ENCODE peak calls at places on chromosomes 6 and 20, in eight cellular contexts. One of them, this sample, is unnamed.

GRCh38 chr6:89281779-89282246 is 33.3 kb downstream of the GABRR2 start:
- DNase-seq in ovary: no peak
- DNase-seq in foreskin fibroblast: peak
- DNase-seq in Daoy: peak
- DNase-seq in stimulated activated CD4-positive, alpha-beta T cell treated with anti-CD3 and anti-CD28 coated beads, Interleukin-15, amount 100 ng/mL, for 1 hour: no peak
- DNase-seq in SJSA1: no peak
- DNase-seq in left ventricle myocardium inferior: no peak
- DNase-seq in pancreas: no peak
- DNase-seq in this sample: peak

GRCh38 chr6:22129751-22130150 is 167.1 kb downstream of the PRL start:
- DNase-seq in ovary: no peak
- DNase-seq in foreskin fibroblast: no peak
- DNase-seq in Daoy: no peak
- DNase-seq in stimulated activated CD4-positive, alpha-beta T cell treated with anti-CD3 and anti-CD28 coated beads, Interleukin-15, amount 100 ng/mL, for 1 hour: no peak
- DNase-seq in SJSA1: no peak
- DNase-seq in left ventricle myocardium inferior: no peak
- DNase-seq in pancreas: no peak
- DNase-seq in this sample: no peak

GRCh38 chr6:36973647-36974046 is 12.3 kb downstream of the MTCH1 start:
- DNase-seq in ovary: no peak
- DNase-seq in foreskin fibroblast: no peak
- DNase-seq in Daoy: no peak
- DNase-seq in stimulated activated CD4-positive, alpha-beta T cell treated with anti-CD3 and anti-CD28 coated beads, Interleukin-15, amount 100 ng/mL, for 1 hour: no peak
- DNase-seq in SJSA1: no peak
- DNase-seq in left ventricle myocardium inferior: peak
- DNase-seq in pancreas: no peak
- DNase-seq in this sample: no peak

GRCh38 chr20:32510601-32511357 is 74.4 kb downstream of the NOL4L start:
- DNase-seq in ovary: no peak
- DNase-seq in foreskin fibroblast: no peak
- DNase-seq in Daoy: no peak
- DNase-seq in stimulated activated CD4-positive, alpha-beta T cell treated with anti-CD3 and anti-CD28 coated beads, Interleukin-15, amount 100 ng/mL, for 1 hour: no peak
- DNase-seq in SJSA1: no peak
- DNase-seq in left ventricle myocardium inferior: no peak
- DNase-seq in pancreas: peak
- DNase-seq in this sample: no peak

GRCh38 chr6:19723533-19723932 is 113.6 kb upstream of the ID4 start:
- DNase-seq in ovary: no peak
- DNase-seq in foreskin fibroblast: peak
- DNase-seq in Daoy: peak
- DNase-seq in stimulated activated CD4-positive, alpha-beta T cell treated with anti-CD3 and anti-CD28 coated beads, Interleukin-15, amount 100 ng/mL, for 1 hour: no peak
- DNase-seq in SJSA1: peak
- DNase-seq in left ventricle myocardium inferior: no peak
- DNase-seq in pancreas: no peak
- DNase-seq in this sample: peak

GRCh38 chr6:157562997-157563396 is 182.0 kb downstream of the ZDHHC14 start:
- DNase-seq in ovary: no peak
- DNase-seq in foreskin fibroblast: no peak
- DNase-seq in Daoy: no peak
- DNase-seq in stimulated activated CD4-positive, alpha-beta T cell treated with anti-CD3 and anti-CD28 coated beads, Interleukin-15, amount 100 ng/mL, for 1 hour: no peak
- DNase-seq in SJSA1: no peak
- DNase-seq in left ventricle myocardium inferior: no peak
- DNase-seq in pancreas: no peak
- DNase-seq in this sample: no peak

GRCh38 chr6:15296735-15297134 is 50.9 kb downstream of the JARID2 start:
- DNase-seq in ovary: no peak
- DNase-seq in foreskin fibroblast: no peak
- DNase-seq in Daoy: no peak
- DNase-seq in stimulated activated CD4-positive, alpha-beta T cell treated with anti-CD3 and anti-CD28 coated beads, Interleukin-15, amount 100 ng/mL, for 1 hour: no peak
- DNase-seq in SJSA1: no peak
- DNase-seq in left ventricle myocardium inferior: no peak
- DNase-seq in pancreas: no peak
- DNase-seq in this sample: no peak

GRCh38 chr6:36277946-36278465 is 8.1 kb downstream of the PNPLA1 start:
- DNase-seq in ovary: no peak
- DNase-seq in foreskin fibroblast: no peak
- DNase-seq in Daoy: no peak
- DNase-seq in stimulated activated CD4-positive, alpha-beta T cell treated with anti-CD3 and anti-CD28 coated beads, Interleukin-15, amount 100 ng/mL, for 1 hour: no peak
- DNase-seq in SJSA1: no peak
- DNase-seq in left ventricle myocardium inferior: no peak
- DNase-seq in pancreas: no peak
- DNase-seq in this sample: no peak

GRCh38 chr20:45343445-45343866 is 4.8 kb downstream of the SDC4 start:
- DNase-seq in ovary: no peak
- DNase-seq in foreskin fibroblast: no peak
- DNase-seq in Daoy: no peak
- DNase-seq in stimulated activated CD4-positive, alpha-beta T cell treated with anti-CD3 and anti-CD28 coated beads, Interleukin-15, amount 100 ng/mL, for 1 hour: no peak
- DNase-seq in SJSA1: no peak
- DNase-seq in left ventricle myocardium inferior: no peak
- DNase-seq in pancreas: no peak
- DNase-seq in this sample: no peak

GRCh38 chr6:3489032-3489757 is 32.3 kb upstream of the SLC22A23 start:
- DNase-seq in ovary: no peak
- DNase-seq in foreskin fibroblast: no peak
- DNase-seq in Daoy: peak
- DNase-seq in stimulated activated CD4-positive, alpha-beta T cell treated with anti-CD3 and anti-CD28 coated beads, Interleukin-15, amount 100 ng/mL, for 1 hour: no peak
- DNase-seq in SJSA1: peak
- DNase-seq in left ventricle myocardium inferior: no peak
- DNase-seq in pancreas: no peak
- DNase-seq in this sample: no peak

GRCh38 chr6:43941174-43941573 is 171.2 kb downstream of the VEGFA start:
- DNase-seq in ovary: no peak
- DNase-seq in foreskin fibroblast: no peak
- DNase-seq in Daoy: peak
- DNase-seq in stimulated activated CD4-positive, alpha-beta T cell treated with anti-CD3 and anti-CD28 coated beads, Interleukin-15, amount 100 ng/mL, for 1 hour: no peak
- DNase-seq in SJSA1: no peak
- DNase-seq in left ventricle myocardium inferior: peak
- DNase-seq in pancreas: no peak
- DNase-seq in this sample: no peak

GRCh38 chr6:15351631-15352030 is 105.8 kb downstream of the JARID2 start:
- DNase-seq in ovary: peak
- DNase-seq in foreskin fibroblast: peak
- DNase-seq in Daoy: peak
- DNase-seq in stimulated activated CD4-positive, alpha-beta T cell treated with anti-CD3 and anti-CD28 coated beads, Interleukin-15, amount 100 ng/mL, for 1 hour: no peak
- DNase-seq in SJSA1: peak
- DNase-seq in left ventricle myocardium inferior: peak
- DNase-seq in pancreas: no peak
- DNase-seq in this sample: peak

GRCh38 chr20:50023116-50023802 is 40.5 kb downstream of the SNAI1 start:
- DNase-seq in ovary: no peak
- DNase-seq in foreskin fibroblast: no peak
- DNase-seq in Daoy: no peak
- DNase-seq in stimulated activated CD4-positive, alpha-beta T cell treated with anti-CD3 and anti-CD28 coated beads, Interleukin-15, amount 100 ng/mL, for 1 hour: no peak
- DNase-seq in SJSA1: no peak
- DNase-seq in left ventricle myocardium inferior: no peak
- DNase-seq in pancreas: no peak
- DNase-seq in this sample: no peak

GRCh38 chr6:40681622-40682021 is 94.5 kb upstream of the LRFN2 start:
- DNase-seq in ovary: no peak
- DNase-seq in foreskin fibroblast: no peak
- DNase-seq in Daoy: no peak
- DNase-seq in stimulated activated CD4-positive, alpha-beta T cell treated with anti-CD3 and anti-CD28 coated beads, Interleukin-15, amount 100 ng/mL, for 1 hour: no peak
- DNase-seq in SJSA1: no peak
- DNase-seq in left ventricle myocardium inferior: no peak
- DNase-seq in pancreas: no peak
- DNase-seq in this sample: no peak

GRCh38 chr20:9066196-9066595 is 2.7 kb upstream of the PLCB4 start:
- DNase-seq in ovary: no peak
- DNase-seq in foreskin fibroblast: no peak
- DNase-seq in Daoy: no peak
- DNase-seq in stimulated activated CD4-positive, alpha-beta T cell treated with anti-CD3 and anti-CD28 coated beads, Interleukin-15, amount 100 ng/mL, for 1 hour: no peak
- DNase-seq in SJSA1: no peak
- DNase-seq in left ventricle myocardium inferior: no peak
- DNase-seq in pancreas: no peak
- DNase-seq in this sample: no peak

GRCh38 chr6:160859822-160860221 is 131.7 kb upstream of the MAP3K4 start:
- DNase-seq in ovary: no peak
- DNase-seq in foreskin fibroblast: no peak
- DNase-seq in Daoy: peak
- DNase-seq in stimulated activated CD4-positive, alpha-beta T cell treated with anti-CD3 and anti-CD28 coated beads, Interleukin-15, amount 100 ng/mL, for 1 hour: no peak
- DNase-seq in SJSA1: no peak
- DNase-seq in left ventricle myocardium inferior: no peak
- DNase-seq in pancreas: no peak
- DNase-seq in this sample: no peak

GRCh38 chr20:49687595-49688567 is 25.8 kb downstream of the B4GALT5 start:
- DNase-seq in ovary: no peak
- DNase-seq in foreskin fibroblast: no peak
- DNase-seq in Daoy: no peak
- DNase-seq in stimulated activated CD4-positive, alpha-beta T cell treated with anti-CD3 and anti-CD28 coated beads, Interleukin-15, amount 100 ng/mL, for 1 hour: no peak
- DNase-seq in SJSA1: no peak
- DNase-seq in left ventricle myocardium inferior: no peak
- DNase-seq in pancreas: no peak
- DNase-seq in this sample: no peak

GRCh38 chr20:19995220-19995863 is 21.8 kb upstream of the NAA20 start:
- DNase-seq in ovary: no peak
- DNase-seq in foreskin fibroblast: peak
- DNase-seq in Daoy: peak
- DNase-seq in stimulated activated CD4-positive, alpha-beta T cell treated with anti-CD3 and anti-CD28 coated beads, Interleukin-15, amount 100 ng/mL, for 1 hour: no peak
- DNase-seq in SJSA1: peak
- DNase-seq in left ventricle myocardium inferior: no peak
- DNase-seq in pancreas: no peak
- DNase-seq in this sample: no peak

GRCh38 chr20:11544029-11544678 is 373.5 kb upstream of the BTBD3 start:
- DNase-seq in ovary: no peak
- DNase-seq in foreskin fibroblast: peak
- DNase-seq in Daoy: peak
- DNase-seq in stimulated activated CD4-positive, alpha-beta T cell treated with anti-CD3 and anti-CD28 coated beads, Interleukin-15, amount 100 ng/mL, for 1 hour: no peak
- DNase-seq in SJSA1: peak
- DNase-seq in left ventricle myocardium inferior: no peak
- DNase-seq in pancreas: no peak
- DNase-seq in this sample: peak

GRCh38 chr20:47411161-47411560 is 54.7 kb upstream of the ZMYND8 start:
- DNase-seq in ovary: no peak
- DNase-seq in foreskin fibroblast: peak
- DNase-seq in Daoy: no peak
- DNase-seq in stimulated activated CD4-positive, alpha-beta T cell treated with anti-CD3 and anti-CD28 coated beads, Interleukin-15, amount 100 ng/mL, for 1 hour: no peak
- DNase-seq in SJSA1: no peak
- DNase-seq in left ventricle myocardium inferior: peak
- DNase-seq in pancreas: no peak
- DNase-seq in this sample: no peak

GRCh38 chr20:34896086-34896551 is 19.7 kb downstream of the ACSS2 start:
- DNase-seq in ovary: no peak
- DNase-seq in foreskin fibroblast: no peak
- DNase-seq in Daoy: no peak
- DNase-seq in stimulated activated CD4-positive, alpha-beta T cell treated with anti-CD3 and anti-CD28 coated beads, Interleukin-15, amount 100 ng/mL, for 1 hour: no peak
- DNase-seq in SJSA1: no peak
- DNase-seq in left ventricle myocardium inferior: no peak
- DNase-seq in pancreas: no peak
- DNase-seq in this sample: no peak

GRCh38 chr6:105317607-105318533 is 85.0 kb downstream of the PREP start:
- DNase-seq in ovary: no peak
- DNase-seq in foreskin fibroblast: no peak
- DNase-seq in Daoy: no peak
- DNase-seq in stimulated activated CD4-positive, alpha-beta T cell treated with anti-CD3 and anti-CD28 coated beads, Interleukin-15, amount 100 ng/mL, for 1 hour: no peak
- DNase-seq in SJSA1: no peak
- DNase-seq in left ventricle myocardium inferior: no peak
- DNase-seq in pancreas: no peak
- DNase-seq in this sample: no peak

GRCh38 chr6:872570-873125 is 179.7 kb upstream of the EXOC2 start:
- DNase-seq in ovary: no peak
- DNase-seq in foreskin fibroblast: no peak
- DNase-seq in Daoy: no peak
- DNase-seq in stimulated activated CD4-positive, alpha-beta T cell treated with anti-CD3 and anti-CD28 coated beads, Interleukin-15, amount 100 ng/mL, for 1 hour: no peak
- DNase-seq in SJSA1: no peak
- DNase-seq in left ventricle myocardium inferior: no peak
- DNase-seq in pancreas: no peak
- DNase-seq in this sample: no peak

GRCh38 chr6:167090171-167090570 is 32.7 kb upstream of the CCR6 start:
- DNase-seq in ovary: no peak
- DNase-seq in foreskin fibroblast: no peak
- DNase-seq in Daoy: no peak
- DNase-seq in stimulated activated CD4-positive, alpha-beta T cell treated with anti-CD3 and anti-CD28 coated beads, Interleukin-15, amount 100 ng/mL, for 1 hour: no peak
- DNase-seq in SJSA1: no peak
- DNase-seq in left ventricle myocardium inferior: no peak
- DNase-seq in pancreas: no peak
- DNase-seq in this sample: no peak

GRCh38 chr6:31620586-31621319 is at the start of gene PRRC2A:
- DNase-seq in ovary: peak
- DNase-seq in foreskin fibroblast: no peak
- DNase-seq in Daoy: no peak
- DNase-seq in stimulated activated CD4-positive, alpha-beta T cell treated with anti-CD3 and anti-CD28 coated beads, Interleukin-15, amount 100 ng/mL, for 1 hour: no peak
- DNase-seq in SJSA1: peak
- DNase-seq in left ventricle myocardium inferior: peak
- DNase-seq in pancreas: peak
- DNase-seq in this sample: peak

GRCh38 chr6:83594936-83595335 is 82.6 kb downstream of the PRSS35 start:
- DNase-seq in ovary: no peak
- DNase-seq in foreskin fibroblast: no peak
- DNase-seq in Daoy: no peak
- DNase-seq in stimulated activated CD4-positive, alpha-beta T cell treated with anti-CD3 and anti-CD28 coated beads, Interleukin-15, amount 100 ng/mL, for 1 hour: no peak
- DNase-seq in SJSA1: no peak
- DNase-seq in left ventricle myocardium inferior: no peak
- DNase-seq in pancreas: no peak
- DNase-seq in this sample: no peak

GRCh38 chr20:44747166-44748004 is 1.7 kb downstream of the KCNK15 start:
- DNase-seq in ovary: peak
- DNase-seq in foreskin fibroblast: peak
- DNase-seq in Daoy: peak
- DNase-seq in stimulated activated CD4-positive, alpha-beta T cell treated with anti-CD3 and anti-CD28 coated beads, Interleukin-15, amount 100 ng/mL, for 1 hour: no peak
- DNase-seq in SJSA1: peak
- DNase-seq in left ventricle myocardium inferior: peak
- DNase-seq in pancreas: peak
- DNase-seq in this sample: peak

GRCh38 chr6:150928882-150929281 is 63.4 kb downstream of the MTHFD1L start:
- DNase-seq in ovary: no peak
- DNase-seq in foreskin fibroblast: no peak
- DNase-seq in Daoy: no peak
- DNase-seq in stimulated activated CD4-positive, alpha-beta T cell treated with anti-CD3 and anti-CD28 coated beads, Interleukin-15, amount 100 ng/mL, for 1 hour: no peak
- DNase-seq in SJSA1: no peak
- DNase-seq in left ventricle myocardium inferior: no peak
- DNase-seq in pancreas: no peak
- DNase-seq in this sample: no peak

GRCh38 chr6:41967312-41968287 is 26.0 kb upstream of the CCND3 start:
- DNase-seq in ovary: no peak
- DNase-seq in foreskin fibroblast: peak
- DNase-seq in Daoy: no peak
- DNase-seq in stimulated activated CD4-positive, alpha-beta T cell treated with anti-CD3 and anti-CD28 coated beads, Interleukin-15, amount 100 ng/mL, for 1 hour: no peak
- DNase-seq in SJSA1: peak
- DNase-seq in left ventricle myocardium inferior: no peak
- DNase-seq in pancreas: no peak
- DNase-seq in this sample: no peak

GRCh38 chr6:14165091-14165490 is 47.5 kb downstream of the CD83 start:
- DNase-seq in ovary: no peak
- DNase-seq in foreskin fibroblast: peak
- DNase-seq in Daoy: peak
- DNase-seq in stimulated activated CD4-positive, alpha-beta T cell treated with anti-CD3 and anti-CD28 coated beads, Interleukin-15, amount 100 ng/mL, for 1 hour: no peak
- DNase-seq in SJSA1: no peak
- DNase-seq in left ventricle myocardium inferior: no peak
- DNase-seq in pancreas: no peak
- DNase-seq in this sample: peak

GRCh38 chr6:145891126-145891525 is 73.0 kb downstream of the SHPRH start:
- DNase-seq in ovary: no peak
- DNase-seq in foreskin fibroblast: peak
- DNase-seq in Daoy: no peak
- DNase-seq in stimulated activated CD4-positive, alpha-beta T cell treated with anti-CD3 and anti-CD28 coated beads, Interleukin-15, amount 100 ng/mL, for 1 hour: no peak
- DNase-seq in SJSA1: peak
- DNase-seq in left ventricle myocardium inferior: no peak
- DNase-seq in pancreas: no peak
- DNase-seq in this sample: peak

GRCh38 chr6:26394289-26394688 is 7.8 kb upstream of the BTN3A1 start:
- DNase-seq in ovary: no peak
- DNase-seq in foreskin fibroblast: peak
- DNase-seq in Daoy: peak
- DNase-seq in stimulated activated CD4-positive, alpha-beta T cell treated with anti-CD3 and anti-CD28 coated beads, Interleukin-15, amount 100 ng/mL, for 1 hour: no peak
- DNase-seq in SJSA1: peak
- DNase-seq in left ventricle myocardium inferior: no peak
- DNase-seq in pancreas: no peak
- DNase-seq in this sample: peak

GRCh38 chr6:30348957-30349356 is 4.0 kb downstream of the RPP21 start:
- DNase-seq in ovary: no peak
- DNase-seq in foreskin fibroblast: no peak
- DNase-seq in Daoy: no peak
- DNase-seq in stimulated activated CD4-positive, alpha-beta T cell treated with anti-CD3 and anti-CD28 coated beads, Interleukin-15, amount 100 ng/mL, for 1 hour: no peak
- DNase-seq in SJSA1: no peak
- DNase-seq in left ventricle myocardium inferior: no peak
- DNase-seq in pancreas: no peak
- DNase-seq in this sample: no peak

GRCh38 chr6:40819182-40819834 is 219.7 kb downstream of the UNC5CL start:
- DNase-seq in ovary: no peak
- DNase-seq in foreskin fibroblast: no peak
- DNase-seq in Daoy: no peak
- DNase-seq in stimulated activated CD4-positive, alpha-beta T cell treated with anti-CD3 and anti-CD28 coated beads, Interleukin-15, amount 100 ng/mL, for 1 hour: no peak
- DNase-seq in SJSA1: no peak
- DNase-seq in left ventricle myocardium inferior: no peak
- DNase-seq in pancreas: no peak
- DNase-seq in this sample: no peak

This sample was measured in AG08396.